ENCODE peak calls at places on chromosomes 12 and 14, in four cellular contexts. One of them, this sample, is unnamed.

GRCh38 chr14:80304125-80304766 is 92.9 kb upstream of the DIO2 start:
- DNase-seq in K562: no peak
- DNase-seq in HepG2: no peak
- DNase-seq in HEK293T: no peak
- DNase-seq in this sample: no peak

GRCh38 chr12:20350495-20350894 is 17.8 kb upstream of the PDE3A start:
- DNase-seq in HEK293T: no peak
- DNase-seq in K562: no peak
- DNase-seq in HepG2: no peak
- DNase-seq in this sample: no peak

GRCh38 chr12:46386360-46386867 is 13.8 kb upstream of the SLC38A2 start:
- DNase-seq in HepG2: peak
- DNase-seq in HEK293T: no peak
- DNase-seq in K562: no peak
- DNase-seq in this sample: no peak

GRCh38 chr14:36767603-36768281 is 106.1 kb downstream of the PAX9 start:
- DNase-seq in HepG2: no peak
- DNase-seq in HEK293T: peak
- DNase-seq in K562: peak
- DNase-seq in this sample: no peak

GRCh38 chr12:127928615-127929014 is 338.4 kb upstream of the TMEM132C start:
- DNase-seq in HEK293T: no peak
- DNase-seq in K562: no peak
- DNase-seq in HepG2: no peak
- DNase-seq in this sample: no peak

GRCh38 chr12:68514807-68515411 is 95.8 kb upstream of the RAP1B start:
- DNase-seq in K562: no peak
- DNase-seq in HepG2: peak
- DNase-seq in HEK293T: no peak
- DNase-seq in this sample: no peak

GRCh38 chr12:120240495-120240833 is 25.1 kb downstream of the PXN start:
- DNase-seq in HepG2: no peak
- DNase-seq in K562: no peak
- DNase-seq in HEK293T: no peak
- DNase-seq in this sample: no peak

GRCh38 chr12:59973515-59973914 is 377.7 kb downstream of the SLC16A7 start:
- DNase-seq in HepG2: no peak
- DNase-seq in HEK293T: no peak
- DNase-seq in K562: no peak
- DNase-seq in this sample: no peak

GRCh38 chr12:55636116-55636655 is 506 bp upstream of the OR10P1 start:
- DNase-seq in K562: no peak
- DNase-seq in HepG2: no peak
- DNase-seq in HEK293T: no peak
- DNase-seq in this sample: no peak

GRCh38 chr12:15706010-15706676 is 83.0 kb downstream of the EPS8 start:
- DNase-seq in K562: no peak
- DNase-seq in HEK293T: no peak
- DNase-seq in HepG2: no peak
- DNase-seq in this sample: peak

GRCh38 chr14:84874436-84874835 is 655.5 kb upstream of the FLRT2 start:
- DNase-seq in HepG2: no peak
- DNase-seq in HEK293T: no peak
- DNase-seq in K562: no peak
- DNase-seq in this sample: no peak

GRCh38 chr12:65742481-65742971 is 81.8 kb upstream of the HMGA2 start:
- DNase-seq in K562: no peak
- DNase-seq in HepG2: no peak
- DNase-seq in HEK293T: no peak
- DNase-seq in this sample: peak

GRCh38 chr14:101961011-101961721 is 3.2 kb upstream of the DYNC1H1 start:
- DNase-seq in HEK293T: peak
- DNase-seq in HepG2: peak
- DNase-seq in K562: peak
- DNase-seq in this sample: peak

GRCh38 chr12:65520658-65521057 is 242.2 kb downstream of the MSRB3 start:
- DNase-seq in K562: no peak
- DNase-seq in HepG2: no peak
- DNase-seq in HEK293T: no peak
- DNase-seq in this sample: no peak

GRCh38 chr12:122835693-122836026 is 403 bp downstream of the HIP1R start:
- DNase-seq in HepG2: no peak
- DNase-seq in K562: peak
- DNase-seq in HEK293T: peak
- DNase-seq in this sample: peak

GRCh38 chr12:24049101-24049500 is 99.6 kb upstream of the SOX5 start:
- DNase-seq in HEK293T: no peak
- DNase-seq in HepG2: no peak
- DNase-seq in K562: no peak
- DNase-seq in this sample: no peak

GRCh38 chr12:53217049-53217929 is 10.2 kb upstream of the ITGB7 start:
- DNase-seq in HEK293T: no peak
- DNase-seq in HepG2: no peak
- DNase-seq in K562: no peak
- DNase-seq in this sample: peak

GRCh38 chr14:54877015-54877702 is 25.5 kb downstream of the GCH1 start:
- DNase-seq in HepG2: no peak
- DNase-seq in HEK293T: no peak
- DNase-seq in K562: no peak
- DNase-seq in this sample: no peak

GRCh38 chr12:105698047-105698446 is 367.6 kb downstream of the C12orf75 start:
- DNase-seq in HEK293T: no peak
- DNase-seq in K562: no peak
- DNase-seq in HepG2: no peak
- DNase-seq in this sample: no peak

GRCh38 chr14:59281613-59282012 is 93.1 kb downstream of the DAAM1 start:
- DNase-seq in HepG2: no peak
- DNase-seq in HEK293T: no peak
- DNase-seq in K562: no peak
- DNase-seq in this sample: no peak

GRCh38 chr12:95998611-95999300 is 2.6 kb upstream of the HAL start:
- DNase-seq in HEK293T: peak
- DNase-seq in K562: peak
- DNase-seq in HepG2: peak
- DNase-seq in this sample: peak

GRCh38 chr14:36059531-36059930 is 117.0 kb downstream of the PTCSC3 start:
- DNase-seq in HepG2: no peak
- DNase-seq in K562: no peak
- DNase-seq in HEK293T: no peak
- DNase-seq in this sample: no peak

GRCh38 chr14:49945448-49946319 is 52.8 kb downstream of the ARF6 start:
- DNase-seq in HepG2: no peak
- DNase-seq in HEK293T: no peak
- DNase-seq in K562: no peak
- DNase-seq in this sample: no peak

GRCh38 chr12:124927325-124928094 is 13.1 kb upstream of the UBC start:
- DNase-seq in HEK293T: peak
- DNase-seq in K562: peak
- DNase-seq in HepG2: peak
- DNase-seq in this sample: peak

GRCh38 chr12:76329163-76329562 is 19.1 kb downstream of the BBS10 start:
- DNase-seq in HEK293T: no peak
- DNase-seq in K562: no peak
- DNase-seq in HepG2: no peak
- DNase-seq in this sample: no peak

GRCh38 chr14:75127903-75128595 is 1.2 kb upstream of the NEK9 start:
- DNase-seq in K562: no peak
- DNase-seq in HepG2: peak
- DNase-seq in HEK293T: no peak
- DNase-seq in this sample: no peak

GRCh38 chr12:30980886-30981662 is 54.5 kb downstream of the TSPAN11 start:
- DNase-seq in HEK293T: no peak
- DNase-seq in K562: no peak
- DNase-seq in HepG2: no peak
- DNase-seq in this sample: no peak

DNA sequence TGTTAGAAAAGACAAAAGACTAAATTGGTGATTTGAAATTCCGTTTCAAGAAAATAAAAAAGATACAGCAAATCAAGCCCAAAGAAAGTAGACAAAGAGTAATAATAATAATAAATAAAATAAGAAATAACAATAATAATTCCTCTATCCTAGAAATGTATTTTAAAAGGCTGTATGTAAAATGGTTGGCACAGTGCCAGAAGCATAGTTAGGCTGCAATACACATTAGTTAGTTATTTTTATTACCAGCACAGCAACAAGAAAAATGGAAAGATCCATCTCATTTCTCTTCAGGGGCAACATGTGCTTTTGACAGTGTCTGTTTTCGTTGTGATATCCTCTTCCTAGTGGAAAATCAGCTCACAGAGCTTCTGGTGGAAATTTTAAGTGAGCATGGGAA is 174.1 kb upstream of the TMTC1 start:
- DNase-seq in HEK293T: no peak
- DNase-seq in K562: no peak
- DNase-seq in HepG2: no peak
- DNase-seq in this sample: no peak
- TF ChIP-seq ELF4 in HEK293T: no peak
- TF ChIP-seq ELF4 in K562: no peak
- TF ChIP-seq ELF4 in HepG2: no peak
- TF ChIP-seq ELF4 in this sample: no peak

GRCh38 chr12:13196302-13196921 is at the start of gene EMP1:
- DNase-seq in HepG2: peak
- DNase-seq in HEK293T: no peak
- DNase-seq in K562: no peak
- DNase-seq in this sample: no peak
- TF ChIP-seq ELF4 in HepG2: no peak
- TF ChIP-seq ELF4 in HEK293T: no peak
- TF ChIP-seq ELF4 in K562: no peak
- TF ChIP-seq ELF4 in this sample: no peak

DNA sequence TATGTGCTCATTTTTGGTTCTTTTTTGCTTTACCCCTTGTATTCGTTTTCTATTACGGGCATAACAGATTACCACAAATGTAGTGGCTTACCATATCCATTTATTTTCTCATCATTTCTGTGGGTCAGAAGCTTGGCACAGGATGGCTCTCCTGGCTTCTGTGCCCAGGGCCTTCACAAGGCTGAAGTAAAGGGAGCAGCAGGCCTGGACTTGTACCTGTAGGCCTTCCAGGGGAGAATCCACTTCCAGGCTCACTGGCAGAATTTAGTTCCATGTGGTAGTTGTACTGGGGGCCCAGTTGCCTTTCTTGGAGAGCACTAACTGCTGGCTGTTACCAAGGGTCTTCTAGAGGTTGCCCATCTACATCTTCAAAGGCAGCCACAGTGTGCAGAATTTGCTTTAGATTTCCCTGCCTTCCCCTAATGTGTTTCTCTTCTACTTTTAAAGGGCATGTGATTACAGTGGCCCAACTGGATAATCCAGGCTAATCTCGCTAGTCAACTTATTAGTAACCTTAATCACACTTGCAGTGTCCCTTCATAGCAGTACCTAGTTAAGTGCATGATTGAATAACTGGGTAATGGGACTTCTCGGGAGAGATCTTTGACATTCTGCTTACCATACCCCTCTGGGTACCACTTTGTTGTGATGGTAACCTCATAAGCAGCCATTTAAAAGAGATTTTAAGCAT is 67.0 kb downstream of the CRADD start:
- DNase-seq in K562: no peak
- DNase-seq in HEK293T: no peak
- DNase-seq in HepG2: no peak
- DNase-seq in this sample: no peak
- TF ChIP-seq ELF4 in K562: no peak
- TF ChIP-seq ELF4 in HEK293T: no peak
- TF ChIP-seq ELF4 in HepG2: no peak
- TF ChIP-seq ELF4 in this sample: no peak

GRCh38 chr14:89078021-89078676 is 253.7 kb downstream of the TTC8 start:
- DNase-seq in HEK293T: no peak
- DNase-seq in HepG2: no peak
- DNase-seq in K562: no peak
- DNase-seq in this sample: no peak
- TF ChIP-seq ELF4 in HEK293T: no peak
- TF ChIP-seq ELF4 in HepG2: no peak
- TF ChIP-seq ELF4 in K562: no peak
- TF ChIP-seq ELF4 in this sample: no peak

This sample was measured in WTC11.